ENCODE peak calls at places on chromosomes 13 and 19, in four cellular contexts. Q is lower lobe of right lung, J is mucosa of descending colon, I is DND-41. P is an unnamed sample.

GRCh38 chr19:18349524-18350128 is 9.2 kb downstream of the PGPEP1 start:
- DNase-seq in Q (peak), I (peak), J (peak), P (no peak)

GRCh38 chr19:10815969-10816635 is 19.9 kb downstream of the TMED1 start:
- DNase-seq in Q (no peak), J (no peak), I (no peak), P (no peak)

GRCh38 chr19:4130635-4131438 is 6.9 kb upstream of the MAP2K2 start:
- DNase-seq in I (no peak), J (no peak), Q (no peak), P (no peak)

GRCh38 chr13:104779311-104779710 is 1713.1 kb upstream of the SLC10A2 start:
- DNase-seq in Q (no peak), J (no peak), I (peak), P (no peak)

GRCh38 chr19:58037927-58038687 is 4.3 kb downstream of the ZSCAN1 start:
- DNase-seq in J (no peak), Q (no peak), I (no peak), P (no peak)

GRCh38 chr19:40279120-40279551 is 6.0 kb downstream of the AKT2 start:
- DNase-seq in J (peak), I (no peak), Q (peak), P (no peak)

GRCh38 chr13:112750570-112750969 is 60.7 kb downstream of the ATP11A start:
- DNase-seq in J (no peak), I (no peak), Q (no peak), P (no peak)

GRCh38 chr19:39531834-39532232 is 819 bp downstream of the EID2B start:
- DNase-seq in J (no peak), I (no peak), Q (no peak), P (no peak)

GRCh38 chr19:46898731-46899130 is 37.9 kb downstream of the ARHGAP35 start:
- DNase-seq in J (no peak), I (no peak), Q (no peak), P (no peak)

GRCh38 chr19:17215125-17215971 is at the start of gene USE1:
- DNase-seq in I (peak), J (peak), Q (peak), P (peak)

GRCh38 chr13:92843549-92843948 is 383.1 kb upstream of the GPC6 start:
- DNase-seq in Q (no peak), I (no peak), J (no peak), P (peak)

GRCh38 chr13:40404407-40404806 is 262.0 kb downstream of the FOXO1 start:
- DNase-seq in I (no peak), Q (no peak), J (no peak), P (no peak)

GRCh38 chr13:50386527-50387123 is 371.4 kb downstream of the KCNRG start:
- DNase-seq in I (no peak), J (no peak), Q (no peak), P (no peak)

GRCh38 chr19:3580156-3580955 is 4.9 kb upstream of the GIPC3 start:
- DNase-seq in I (no peak), J (no peak), Q (no peak), P (no peak)

GRCh38 chr19:46631481-46631880 is 4.5 kb downstream of the GNG8 start:
- DNase-seq in Q (no peak), J (no peak), I (no peak), P (no peak)

GRCh38 chr19:51737924-51738323 is 13.8 kb downstream of the FPR1 start:
- DNase-seq in J (no peak), Q (no peak), I (no peak), P (no peak)

GRCh38 chr19:33374406-33374703 is 846 bp downstream of the CEBPG start:
- DNase-seq in I (peak), J (peak), Q (no peak), P (no peak)

GRCh38 chr19:5354403-5354802 is 13.8 kb upstream of the PTPRS start:
- DNase-seq in J (no peak), I (peak), Q (no peak), P (no peak)

GRCh38 chr13:60066206-60066605 is 97.5 kb downstream of the DIAPH3 start:
- DNase-seq in Q (no peak), J (no peak), I (no peak), P (no peak)

GRCh38 chr13:32824671-32825070 is 191.6 kb upstream of the KL start:
- DNase-seq in I (no peak), Q (no peak), J (no peak), P (no peak)

GRCh38 chr19:41223431-41224234 is 4.6 kb downstream of the AXL start:
- DNase-seq in Q (no peak), I (no peak), J (no peak), P (no peak)

GRCh38 chr19:21483589-21484170 is 21.7 kb upstream of the ZNF429 start:
- DNase-seq in J (peak), I (peak), Q (peak), P (peak)

GRCh38 chr19:38277969-38278680 is 13.8 kb downstream of the SPINT2 start:
- DNase-seq in J (no peak), I (no peak), Q (peak), P (no peak)

GRCh38 chr13:62305758-62306157 is 890.1 kb upstream of the PCDH20 start:
- DNase-seq in I (no peak), Q (no peak), J (no peak), P (no peak)

GRCh38 chr19:55426042-55426441 is 17.1 kb downstream of the SHISA7 start:
- DNase-seq in I (no peak), J (no peak), Q (no peak), P (no peak)

GRCh38 chr13:98447881-98448641 is 128.8 kb downstream of the STK24 start:
- DNase-seq in Q (no peak), J (no peak), I (no peak), P (peak)

GRCh38 chr19:38721496-38721895 is 22.8 kb downstream of the CAPN12 start:
- DNase-seq in J (no peak), Q (no peak), I (no peak), P (no peak)

GRCh38 chr19:58237324-58237723 is 8.6 kb downstream of the ZNF544 start:
- DNase-seq in Q (no peak), I (no peak), J (no peak), P (no peak)

GRCh38 chr13:44364601-44365000 is 9.0 kb upstream of the SERP2 start:
- DNase-seq in I (no peak), J (no peak), Q (no peak), P (no peak)

GRCh38 chr13:76600086-76600485 is 286.1 kb downstream of the KCTD12 start:
- DNase-seq in I (no peak), Q (no peak), J (no peak), P (no peak)

GRCh38 chr19:35436477-35437141 is 11.4 kb upstream of the FFAR2 start:
- DNase-seq in Q (no peak), J (peak), I (no peak), P (no peak)

GRCh38 chr13:33139186-33139585 is 123.0 kb downstream of the KL start:
- DNase-seq in Q (no peak), I (no peak), J (no peak), P (no peak)

GRCh38 chr19:29724102-29724641 is 9.1 kb upstream of the C19orf12 start:
- DNase-seq in Q (no peak), I (peak), J (no peak), P (no peak)
- H3K4me3 ChIP-seq in Q (peak), I (no peak), J (no peak), P (peak)

GRCh38 chr19:6837525-6837924 is 49.9 kb upstream of the ADGRE1 start:
- DNase-seq in Q (no peak), I (no peak), J (no peak), P (no peak)
- H3K4me3 ChIP-seq in Q (no peak), I (no peak), J (no peak), P (no peak)

GRCh38 chr13:96903085-96903484 is 91.2 kb downstream of the OXGR1 start:
- DNase-seq in J (no peak), Q (no peak), I (no peak), P (no peak)

GRCh38 chr13:96899946-96900345 is 94.3 kb downstream of the OXGR1 start:
- DNase-seq in J (no peak), I (no peak), Q (no peak), P (no peak)

GRCh38 chr13:96898212-96898611 is 96.1 kb downstream of the OXGR1 start:
- DNase-seq in Q (no peak), I (no peak), J (no peak), P (no peak)

GRCh38 chr13:96900992-96901391 is 93.3 kb downstream of the OXGR1 start:
- DNase-seq in Q (no peak), I (no peak), J (no peak), P (no peak)

DNA sequence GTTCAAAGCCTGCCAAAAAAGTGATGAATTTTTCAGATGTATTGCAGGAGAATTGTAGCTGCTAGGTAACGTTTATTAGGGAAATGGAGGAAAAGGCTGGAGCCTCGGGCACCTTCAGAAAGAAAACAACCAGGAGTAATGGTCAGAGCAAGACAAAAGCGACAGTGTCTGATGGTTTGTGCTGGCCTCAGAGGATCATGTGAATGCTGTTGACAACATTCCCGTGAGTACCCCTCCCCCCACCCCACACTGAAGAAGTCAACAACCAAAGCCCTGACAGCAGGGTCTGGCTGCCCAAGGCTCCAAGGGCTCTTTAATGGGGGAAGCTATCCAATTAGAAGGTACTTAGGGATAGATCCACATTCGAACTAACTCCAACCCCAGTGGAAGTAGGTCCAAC is 95.4 kb downstream of the OXGR1 start:
- DNase-seq in J (no peak), I (no peak), Q (no peak), P (no peak)
- H3K4me3 ChIP-seq in J (no peak), I (no peak), Q (no peak), P (no peak)

GRCh38 chr19:920051-920857 is 3.1 kb downstream of the KISS1R start:
- DNase-seq in J (peak), Q (no peak), I (peak), P (peak)
- H3K4me3 ChIP-seq in J (no peak), Q (peak), I (no peak), P (peak)

GRCh38 chr19:49852631-49853126 is 1.7 kb downstream of the PTOV1 start:
- DNase-seq in Q (no peak), J (no peak), I (no peak), P (no peak)
- H3K4me3 ChIP-seq in Q (peak), J (no peak), I (peak), P (peak)

GRCh38 chr13:114235697-114236096 is 1.0 kb downstream of the CDC16 start:
- DNase-seq in I (no peak), Q (no peak), J (no peak), P (no peak)
- H3K4me3 ChIP-seq in I (peak), Q (peak), J (no peak), P (peak)

GRCh38 chr19:12043752-12044422 is 8.4 kb upstream of the ZNF433 start:
- DNase-seq in J (no peak), I (no peak), Q (no peak), P (no peak)
- H3K4me3 ChIP-seq in J (no peak), I (no peak), Q (no peak), P (no peak)

GRCh38 chr13:96984061-96984508 is 10.2 kb downstream of the OXGR1 start:
- DNase-seq in I (no peak), J (peak), Q (peak), P (peak)
- H3K4me3 ChIP-seq in I (no peak), J (no peak), Q (no peak), P (peak)

GRCh38 chr13:97125810-97126738 is 96.1 kb upstream of the MBNL2 start:
- DNase-seq in J (no peak), Q (no peak), I (no peak), P (no peak)
- H3K4me3 ChIP-seq in J (no peak), Q (no peak), I (no peak), P (no peak)